ENCODE peak calls at places on chromosomes 11 and 22, in eight cellular contexts. V is Calu3, O is GM23338, D is thoracic aorta, P is GM12865, R is H9, E is cardiac muscle cell, N is tibial nerve. G is an unnamed sample.

GRCh38 chr22:19571207-19571795 is 47.1 kb upstream of the CLDN5 start:
- DNase-seq in O (no peak), R (no peak), D (no peak), E (peak), N (no peak), P (no peak), V (no peak), G (no peak)

GRCh38 chr22:30607939-30608338 is 965 bp downstream of the TCN2 start:
- DNase-seq in D (no peak), O (no peak), E (no peak), R (no peak), N (no peak), P (no peak), V (no peak), G (no peak)

GRCh38 chr22:26857169-26857568 is 199.8 kb downstream of the MIAT start:
- DNase-seq in R (no peak), N (no peak), E (no peak), O (no peak), V (no peak), P (no peak), D (no peak), G (no peak)

GRCh38 chr22:48256041-48256739 is 1493.7 kb downstream of the TBC1D22A start:
- DNase-seq in V (no peak), P (no peak), R (no peak), E (no peak), N (no peak), O (no peak), D (no peak), G (no peak)

GRCh38 chr22:48434156-48434867 is 1393.4 kb downstream of the BRD1 start:
- DNase-seq in O (no peak), V (no peak), R (no peak), N (no peak), D (no peak), P (no peak), E (no peak), G (no peak)

GRCh38 chr11:96486890-96487633 is 97.2 kb downstream of the JRKL start:
- DNase-seq in V (peak), D (no peak), E (peak), O (peak), N (no peak), P (no peak), R (peak), G (no peak)

GRCh38 chr22:43432883-43433415 is 21.1 kb downstream of the MPPED1 start:
- DNase-seq in O (no peak), E (no peak), N (no peak), P (no peak), V (no peak), D (no peak), R (no peak), G (no peak)

GRCh38 chr11:131491503-131491902 is 121.1 kb downstream of the NTM start:
- DNase-seq in V (no peak), N (no peak), P (no peak), O (no peak), D (no peak), R (no peak), E (peak), G (no peak)

GRCh38 chr11:112227002-112227401 is 774 bp downstream of the PTS start:
- DNase-seq in N (no peak), E (peak), V (no peak), R (no peak), O (peak), P (no peak), D (no peak), G (no peak)

GRCh38 chr11:68843703-68844312 is 2.1 kb upstream of the CPT1A start:
- DNase-seq in N (no peak), V (peak), P (peak), O (peak), R (peak), D (no peak), E (peak), G (peak)

GRCh38 chr11:93756748-93757147 is 15.3 kb downstream of the C11orf54 start:
- DNase-seq in D (no peak), V (no peak), O (no peak), E (no peak), R (no peak), P (no peak), N (no peak), G (no peak)

GRCh38 chr11:129386795-129387390 is 11.2 kb downstream of the BARX2 start:
- DNase-seq in D (no peak), E (peak), O (no peak), R (no peak), V (no peak), P (no peak), N (no peak), G (no peak)

GRCh38 chr22:43835166-43835565 is 23.1 kb upstream of the EFCAB6 start:
- DNase-seq in V (no peak), N (no peak), R (no peak), D (no peak), E (no peak), O (no peak), P (no peak), G (no peak)

GRCh38 chr11:134069996-134070845 is 1.3 kb downstream of the JAM3 start:
- DNase-seq in R (no peak), N (no peak), P (no peak), E (no peak), D (no peak), V (no peak), O (no peak), G (no peak)

GRCh38 chr11:19861171-19861570 is 148.5 kb downstream of the NAV2 start:
- DNase-seq in R (no peak), D (no peak), V (no peak), O (no peak), P (no peak), N (no peak), E (peak), G (no peak)

GRCh38 chr11:110160016-110160415 is 66.8 kb downstream of the ZC3H12C start:
- DNase-seq in P (no peak), V (no peak), R (no peak), E (peak), O (no peak), N (no peak), D (no peak), G (no peak)

GRCh38 chr11:11218287-11218986 is 134.6 kb downstream of the CSNK2A3 start:
- DNase-seq in V (peak), R (no peak), E (no peak), P (peak), D (no peak), O (no peak), N (no peak), G (no peak)

GRCh38 chr22:41589260-41589600 is 410 bp downstream of the PMM1 start:
- DNase-seq in N (no peak), R (no peak), O (peak), P (peak), E (peak), D (no peak), V (peak), G (peak)

GRCh38 chr11:134437821-134438220 is 25.8 kb upstream of the B3GAT1 start:
- DNase-seq in D (no peak), P (no peak), O (no peak), N (no peak), V (no peak), R (no peak), E (no peak), G (no peak)

GRCh38 chr11:107018274-107018901 is at the start of gene GUCY1A2:
- DNase-seq in O (peak), P (peak), D (no peak), N (no peak), R (peak), V (no peak), E (peak), G (peak)

GRCh38 chr11:129248618-129249017 is 56.5 kb upstream of the ARHGAP32 start:
- DNase-seq in E (peak), N (no peak), P (no peak), O (no peak), R (no peak), D (no peak), V (no peak), G (no peak)

GRCh38 chr11:118914178-118914918 is 11.4 kb downstream of the BCL9L start:
- DNase-seq in R (peak), V (peak), D (no peak), O (peak), N (no peak), P (peak), E (peak), G (no peak)

GRCh38 chr11:27864046-27865025 is 164.1 kb upstream of the BDNF start:
- DNase-seq in E (no peak), O (no peak), D (no peak), V (no peak), R (no peak), P (no peak), N (no peak), G (no peak)

GRCh38 chr22:22030493-22031182 is 48.1 kb upstream of the TOP3B start:
- DNase-seq in R (peak), O (peak), E (peak), V (peak), N (peak), P (peak), D (no peak), G (no peak)

GRCh38 chr22:45476814-45477213 is 25.9 kb upstream of the FBLN1 start:
- DNase-seq in R (no peak), P (no peak), E (no peak), V (no peak), N (peak), O (no peak), D (no peak), G (no peak)

GRCh38 chr22:41596776-41597634 is 7.4 kb upstream of the PMM1 start:
- DNase-seq in O (peak), R (peak), E (peak), P (peak), V (peak), N (peak), D (no peak), G (peak)

GRCh38 chr22:29167032-29167911 is 38.4 kb upstream of the EMID1 start:
- DNase-seq in V (no peak), D (no peak), N (no peak), E (no peak), O (no peak), P (peak), R (no peak), G (no peak)

GRCh38 chr11:44192701-44193100 is 97.2 kb downstream of the EXT2 start:
- DNase-seq in P (no peak), E (peak), V (no peak), N (no peak), D (no peak), O (no peak), R (no peak), G (no peak)

GRCh38 chr11:44192015-44192380 is 96.5 kb downstream of the EXT2 start:
- DNase-seq in V (no peak), N (no peak), E (no peak), P (no peak), O (no peak), D (no peak), R (no peak), G (no peak)

GRCh38 chr11:44189986-44190882 is 94.8 kb downstream of the EXT2 start:
- DNase-seq in V (no peak), D (no peak), N (no peak), P (no peak), E (peak), R (no peak), O (no peak), G (no peak)

GRCh38 chr11:44190883-44191230 is 95.4 kb downstream of the EXT2 start:
- DNase-seq in O (peak), N (no peak), P (no peak), V (peak), R (peak), E (no peak), D (no peak), G (no peak)

DNA sequence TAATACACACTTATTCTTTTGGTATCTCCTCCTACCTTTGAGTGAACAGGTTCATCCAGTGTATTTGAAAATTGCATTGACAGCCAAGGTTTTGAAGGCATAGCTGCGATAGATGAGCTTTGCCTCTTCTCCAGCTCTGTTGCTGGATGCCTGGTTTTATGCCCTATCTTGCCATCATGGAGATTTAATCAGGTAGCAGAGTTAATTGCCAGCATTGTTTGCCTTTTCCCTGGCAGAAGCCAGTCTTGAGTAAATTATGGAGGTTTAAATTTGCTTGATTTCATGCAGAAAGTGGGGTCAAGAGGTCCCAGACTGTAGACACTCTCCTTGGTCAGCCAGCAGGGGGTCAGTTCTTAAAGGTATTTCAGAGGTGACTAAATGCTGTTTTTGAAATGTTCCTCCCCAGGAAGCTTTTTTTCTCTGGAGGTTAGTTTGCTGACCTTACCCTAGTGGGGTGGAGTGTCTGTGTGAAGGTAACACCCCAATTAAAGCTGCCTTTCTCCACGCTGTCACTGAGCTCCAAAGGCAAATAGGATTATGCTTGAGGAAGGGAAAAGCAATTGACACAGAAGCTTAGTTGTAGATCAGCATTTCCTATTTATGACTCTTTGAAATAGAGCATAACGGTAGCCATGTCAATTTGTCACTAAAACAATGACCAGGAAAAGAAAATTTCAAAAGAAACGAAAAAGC is 96.0 kb downstream of the EXT2 start:
- DNase-seq in P (no peak), D (no peak), E (no peak), O (no peak), R (no peak), N (no peak), V (no peak), G (no peak)
- TF ChIP-seq CTCF in P (no peak), D (no peak), E (no peak), O (no peak), R (no peak), N (no peak), V (no peak), G (no peak)

GRCh38 chr22:24926428-24926725 is 20.1 kb downstream of the LHFPL7 start:
- DNase-seq in N (no peak), V (no peak), E (no peak), R (no peak), O (no peak), P (no peak), D (no peak), G (no peak)
- TF ChIP-seq CTCF in N (no peak), V (no peak), E (no peak), R (no peak), O (no peak), P (no peak), D (no peak), G (no peak)

GRCh38 chr11:1854949-1855885 is 2.3 kb downstream of the LSP1 start:
- DNase-seq in E (no peak), D (no peak), P (peak), V (no peak), O (no peak), R (no peak), N (no peak), G (no peak)
- TF ChIP-seq CTCF in E (no peak), D (no peak), P (no peak), V (no peak), O (no peak), R (no peak), N (no peak), G (no peak)

GRCh38 chr22:24270556-24271405 is at the start of gene SPECC1L:
- DNase-seq in O (peak), D (peak), E (peak), V (peak), N (peak), P (peak), R (peak), G (peak)
- TF ChIP-seq CTCF in O (no peak), D (no peak), E (peak), V (no peak), N (peak), P (peak), R (no peak), G (no peak)

GRCh38 chr11:61897387-61898246 is 6.3 kb upstream of the FADS3 start:
- DNase-seq in V (peak), O (peak), E (peak), D (no peak), R (peak), N (peak), P (peak), G (peak)
- TF ChIP-seq CTCF in V (peak), O (peak), E (peak), D (peak), R (peak), N (peak), P (peak), G (peak)

DNA sequence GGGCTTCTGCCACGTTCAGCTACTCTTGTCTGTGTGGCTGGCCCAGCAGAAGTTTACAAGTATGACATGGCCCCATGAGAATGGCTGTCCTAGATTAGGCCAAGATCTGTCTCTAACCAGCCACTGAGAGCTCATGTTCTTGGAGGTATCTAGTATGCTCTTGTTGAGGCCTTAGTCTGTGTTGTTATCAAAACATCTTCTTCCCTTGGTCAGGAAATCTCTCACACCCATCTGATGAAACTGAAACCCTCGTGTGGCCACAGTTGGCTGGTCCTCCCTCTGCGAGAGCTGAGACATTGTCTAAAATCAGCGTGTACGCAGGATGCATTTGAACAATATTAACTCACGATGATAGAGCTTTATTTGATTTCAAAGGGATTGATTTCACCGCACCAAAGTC is 109.0 kb upstream of the NNMT start:
- DNase-seq in O (no peak), N (no peak), E (no peak), R (no peak), D (no peak), V (no peak), P (peak), G (no peak)
- TF ChIP-seq CTCF in O (no peak), N (no peak), E (no peak), R (no peak), D (no peak), V (no peak), P (no peak), G (no peak)

DNA sequence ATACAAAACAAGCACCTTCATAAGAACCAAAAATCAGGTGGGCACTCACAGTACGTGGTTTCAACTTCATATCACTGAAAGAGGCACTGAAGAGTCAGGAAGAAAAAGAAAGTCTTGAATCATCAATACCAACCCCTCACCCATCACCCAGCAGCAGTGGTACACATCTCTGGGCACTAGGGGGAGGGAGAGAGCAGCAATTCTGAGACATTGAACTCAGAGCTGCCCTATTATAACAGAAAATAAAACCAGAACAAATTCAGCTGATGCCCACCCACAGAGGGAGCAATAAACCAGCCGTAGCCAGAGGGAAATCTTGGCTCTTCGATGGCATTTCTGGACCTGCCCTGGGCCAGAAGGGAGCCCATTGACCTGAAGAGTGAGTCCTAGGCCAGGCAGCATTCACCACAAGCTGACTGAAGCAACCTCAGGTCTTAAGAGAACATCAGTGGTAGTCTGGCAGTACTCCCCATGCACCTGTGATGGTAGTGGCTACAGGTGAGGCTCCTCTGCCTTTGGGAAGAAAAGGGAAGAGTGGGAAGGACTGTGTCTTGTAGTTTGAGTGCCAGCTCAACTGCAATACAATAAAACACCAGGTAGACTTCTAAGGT is 42.2 kb upstream of the FAM181B start:
- DNase-seq in P (peak), N (peak), D (no peak), E (peak), V (peak), O (peak), R (peak), G (peak)
- TF ChIP-seq CTCF in P (peak), N (no peak), D (no peak), E (peak), V (peak), O (peak), R (peak), G (peak)

GRCh38 chr11:29634744-29635143 is 382.1 kb downstream of the KCNA4 start:
- DNase-seq in P (no peak), V (no peak), N (no peak), R (no peak), E (no peak), D (no peak), O (peak), G (no peak)
- TF ChIP-seq CTCF in P (no peak), V (no peak), N (no peak), R (no peak), E (no peak), D (no peak), O (no peak), G (no peak)

GRCh38 chr11:100878474-100878873 is 191.4 kb downstream of the ARHGAP42 start:
- DNase-seq in O (no peak), V (no peak), P (no peak), D (no peak), R (no peak), N (no peak), E (peak), G (no peak)

GRCh38 chr11:100875521-100875869 is 188.4 kb downstream of the ARHGAP42 start:
- DNase-seq in O (no peak), R (no peak), E (no peak), P (no peak), D (no peak), V (no peak), N (no peak), G (no peak)

GRCh38 chr11:100872951-100873350 is 185.9 kb downstream of the ARHGAP42 start:
- DNase-seq in E (peak), R (no peak), D (no peak), P (no peak), O (no peak), N (no peak), V (no peak), G (no peak)

GRCh38 chr11:100874203-100874602 is 187.1 kb downstream of the ARHGAP42 start:
- DNase-seq in R (no peak), V (no peak), D (no peak), O (no peak), E (no peak), N (no peak), P (no peak), G (no peak)

GRCh38 chr11:100876826-100877545 is 189.9 kb downstream of the ARHGAP42 start:
- DNase-seq in R (no peak), N (no peak), E (peak), V (no peak), O (peak), P (peak), D (no peak), G (no peak)
- TF ChIP-seq CTCF in R (no peak), N (no peak), E (no peak), V (no peak), O (no peak), P (no peak), D (no peak), G (no peak)